ENCODE peak calls at places on chromosome 1, in six cellular contexts. One of them, this sample, is unnamed.

GRCh38 chr1:58574816-58575215 is 2.2 kb downstream of the TACSTD2 start:
- DNase-seq in astrocyte of the spinal cord: no peak
- DNase-seq in heart left ventricle: no peak
- DNase-seq in fibroblast of villous mesenchyme: no peak
- DNase-seq in CD8-positive, alpha-beta T cell: no peak
- DNase-seq in tibial nerve: no peak
- DNase-seq in this sample: no peak

GRCh38 chr1:23419180-23419579 is 5.4 kb downstream of the TCEA3 start:
- DNase-seq in astrocyte of the spinal cord: no peak
- DNase-seq in heart left ventricle: no peak
- DNase-seq in fibroblast of villous mesenchyme: no peak
- DNase-seq in CD8-positive, alpha-beta T cell: no peak
- DNase-seq in tibial nerve: no peak
- DNase-seq in this sample: no peak

GRCh38 chr1:93353286-93353685 is 7.6 kb downstream of the DR1 start:
- DNase-seq in astrocyte of the spinal cord: peak
- DNase-seq in heart left ventricle: no peak
- DNase-seq in fibroblast of villous mesenchyme: peak
- DNase-seq in CD8-positive, alpha-beta T cell: no peak
- DNase-seq in tibial nerve: no peak
- DNase-seq in this sample: no peak

GRCh38 chr1:113241237-113241636 is 149.1 kb upstream of the MAGI3 start:
- DNase-seq in astrocyte of the spinal cord: no peak
- DNase-seq in heart left ventricle: no peak
- DNase-seq in fibroblast of villous mesenchyme: no peak
- DNase-seq in CD8-positive, alpha-beta T cell: no peak
- DNase-seq in tibial nerve: no peak
- DNase-seq in this sample: no peak

GRCh38 chr1:1204425-1204920 is 1.9 kb downstream of the TNFRSF18 start:
- DNase-seq in astrocyte of the spinal cord: no peak
- DNase-seq in heart left ventricle: no peak
- DNase-seq in fibroblast of villous mesenchyme: no peak
- DNase-seq in CD8-positive, alpha-beta T cell: no peak
- DNase-seq in tibial nerve: no peak
- DNase-seq in this sample: no peak

GRCh38 chr1:117638141-117638540 is 32.3 kb downstream of the TENT5C start:
- DNase-seq in astrocyte of the spinal cord: no peak
- DNase-seq in heart left ventricle: no peak
- DNase-seq in fibroblast of villous mesenchyme: no peak
- DNase-seq in CD8-positive, alpha-beta T cell: no peak
- DNase-seq in tibial nerve: no peak
- DNase-seq in this sample: no peak

GRCh38 chr1:165352109-165352441 is 4.4 kb downstream of the LMX1A start:
- DNase-seq in astrocyte of the spinal cord: no peak
- DNase-seq in heart left ventricle: no peak
- DNase-seq in fibroblast of villous mesenchyme: no peak
- DNase-seq in CD8-positive, alpha-beta T cell: no peak
- DNase-seq in tibial nerve: no peak
- DNase-seq in this sample: no peak

GRCh38 chr1:119611701-119612113 is 36.4 kb downstream of the ZNF697 start:
- DNase-seq in astrocyte of the spinal cord: peak
- DNase-seq in heart left ventricle: peak
- DNase-seq in fibroblast of villous mesenchyme: peak
- DNase-seq in CD8-positive, alpha-beta T cell: peak
- DNase-seq in tibial nerve: peak
- DNase-seq in this sample: peak

GRCh38 chr1:89273324-89273778 is 691 bp upstream of the GBP5 start:
- DNase-seq in astrocyte of the spinal cord: no peak
- DNase-seq in heart left ventricle: no peak
- DNase-seq in fibroblast of villous mesenchyme: no peak
- DNase-seq in CD8-positive, alpha-beta T cell: no peak
- DNase-seq in tibial nerve: no peak
- DNase-seq in this sample: no peak

GRCh38 chr1:24403806-24404205 is 9.8 kb downstream of the STPG1 start:
- DNase-seq in astrocyte of the spinal cord: no peak
- DNase-seq in heart left ventricle: no peak
- DNase-seq in fibroblast of villous mesenchyme: no peak
- DNase-seq in CD8-positive, alpha-beta T cell: no peak
- DNase-seq in tibial nerve: no peak
- DNase-seq in this sample: no peak

GRCh38 chr1:2583871-2584341 is 2.7 kb upstream of the PRXL2B start:
- DNase-seq in astrocyte of the spinal cord: no peak
- DNase-seq in heart left ventricle: peak
- DNase-seq in fibroblast of villous mesenchyme: peak
- DNase-seq in CD8-positive, alpha-beta T cell: no peak
- DNase-seq in tibial nerve: no peak
- DNase-seq in this sample: peak

GRCh38 chr1:10338047-10338446 is 60.8 kb upstream of the PGD start:
- DNase-seq in astrocyte of the spinal cord: peak
- DNase-seq in heart left ventricle: peak
- DNase-seq in fibroblast of villous mesenchyme: peak
- DNase-seq in CD8-positive, alpha-beta T cell: no peak
- DNase-seq in tibial nerve: peak
- DNase-seq in this sample: peak

GRCh38 chr1:234243872-234244271 is 129.4 kb upstream of the COA6 start:
- DNase-seq in astrocyte of the spinal cord: no peak
- DNase-seq in heart left ventricle: peak
- DNase-seq in fibroblast of villous mesenchyme: no peak
- DNase-seq in CD8-positive, alpha-beta T cell: no peak
- DNase-seq in tibial nerve: no peak
- DNase-seq in this sample: no peak

GRCh38 chr1:233714631-233715217 is 100.8 kb downstream of the KCNK1 start:
- DNase-seq in astrocyte of the spinal cord: no peak
- DNase-seq in heart left ventricle: no peak
- DNase-seq in fibroblast of villous mesenchyme: no peak
- DNase-seq in CD8-positive, alpha-beta T cell: no peak
- DNase-seq in tibial nerve: no peak
- DNase-seq in this sample: no peak

GRCh38 chr1:7406641-7407546 is 364.2 kb upstream of the VAMP3 start:
- DNase-seq in astrocyte of the spinal cord: no peak
- DNase-seq in heart left ventricle: no peak
- DNase-seq in fibroblast of villous mesenchyme: no peak
- DNase-seq in CD8-positive, alpha-beta T cell: no peak
- DNase-seq in tibial nerve: no peak
- DNase-seq in this sample: no peak

GRCh38 chr1:159171688-159172501 is 480 bp downstream of the CADM3 start:
- DNase-seq in astrocyte of the spinal cord: no peak
- DNase-seq in heart left ventricle: no peak
- DNase-seq in fibroblast of villous mesenchyme: no peak
- DNase-seq in CD8-positive, alpha-beta T cell: no peak
- DNase-seq in tibial nerve: no peak
- DNase-seq in this sample: peak

GRCh38 chr1:26281091-26281958 is 1.4 kb downstream of the SH3BGRL3 start:
- DNase-seq in astrocyte of the spinal cord: no peak
- DNase-seq in heart left ventricle: no peak
- DNase-seq in fibroblast of villous mesenchyme: no peak
- DNase-seq in CD8-positive, alpha-beta T cell: no peak
- DNase-seq in tibial nerve: no peak
- DNase-seq in this sample: no peak

GRCh38 chr1:165187020-165187628 is 169.4 kb downstream of the LMX1A start:
- DNase-seq in astrocyte of the spinal cord: no peak
- DNase-seq in heart left ventricle: no peak
- DNase-seq in fibroblast of villous mesenchyme: no peak
- DNase-seq in CD8-positive, alpha-beta T cell: no peak
- DNase-seq in tibial nerve: no peak
- DNase-seq in this sample: no peak

GRCh38 chr1:12434174-12434573 is 183.8 kb downstream of the DHRS3 start:
- DNase-seq in astrocyte of the spinal cord: peak
- DNase-seq in heart left ventricle: no peak
- DNase-seq in fibroblast of villous mesenchyme: peak
- DNase-seq in CD8-positive, alpha-beta T cell: peak
- DNase-seq in tibial nerve: no peak
- DNase-seq in this sample: peak

GRCh38 chr1:37323486-37324377 is 150.6 kb upstream of the ZC3H12A start:
- DNase-seq in astrocyte of the spinal cord: peak
- DNase-seq in heart left ventricle: no peak
- DNase-seq in fibroblast of villous mesenchyme: peak
- DNase-seq in CD8-positive, alpha-beta T cell: no peak
- DNase-seq in tibial nerve: no peak
- DNase-seq in this sample: peak

GRCh38 chr1:153390938-153391710 is at the start of gene S100A8:
- DNase-seq in astrocyte of the spinal cord: no peak
- DNase-seq in heart left ventricle: peak
- DNase-seq in fibroblast of villous mesenchyme: no peak
- DNase-seq in CD8-positive, alpha-beta T cell: no peak
- DNase-seq in tibial nerve: peak
- DNase-seq in this sample: peak

GRCh38 chr1:61618755-61619154 is 106.2 kb downstream of the TM2D1 start:
- DNase-seq in astrocyte of the spinal cord: no peak
- DNase-seq in heart left ventricle: no peak
- DNase-seq in fibroblast of villous mesenchyme: no peak
- DNase-seq in CD8-positive, alpha-beta T cell: no peak
- DNase-seq in tibial nerve: no peak
- DNase-seq in this sample: no peak

GRCh38 chr1:89660086-89660946 is 27.4 kb downstream of the LRRC8C start:
- DNase-seq in astrocyte of the spinal cord: no peak
- DNase-seq in heart left ventricle: no peak
- DNase-seq in fibroblast of villous mesenchyme: peak
- DNase-seq in CD8-positive, alpha-beta T cell: no peak
- DNase-seq in tibial nerve: no peak
- DNase-seq in this sample: no peak

GRCh38 chr1:106875622-106876021 is 180.9 kb upstream of the PRMT6 start:
- DNase-seq in astrocyte of the spinal cord: no peak
- DNase-seq in heart left ventricle: no peak
- DNase-seq in fibroblast of villous mesenchyme: no peak
- DNase-seq in CD8-positive, alpha-beta T cell: no peak
- DNase-seq in tibial nerve: no peak
- DNase-seq in this sample: no peak

GRCh38 chr1:160161965-160162705 is 10.7 kb downstream of the ATP1A4 start:
- DNase-seq in astrocyte of the spinal cord: peak
- DNase-seq in heart left ventricle: no peak
- DNase-seq in fibroblast of villous mesenchyme: peak
- DNase-seq in CD8-positive, alpha-beta T cell: no peak
- DNase-seq in tibial nerve: no peak
- DNase-seq in this sample: peak

GRCh38 chr1:2557146-2558029 is 1.2 kb downstream of the TNFRSF14 start:
- DNase-seq in astrocyte of the spinal cord: no peak
- DNase-seq in heart left ventricle: no peak
- DNase-seq in fibroblast of villous mesenchyme: no peak
- DNase-seq in CD8-positive, alpha-beta T cell: no peak
- DNase-seq in tibial nerve: no peak
- DNase-seq in this sample: no peak

GRCh38 chr1:66282343-66282852 is 251.6 kb upstream of the SGIP1 start:
- DNase-seq in astrocyte of the spinal cord: peak
- DNase-seq in heart left ventricle: no peak
- DNase-seq in fibroblast of villous mesenchyme: peak
- DNase-seq in CD8-positive, alpha-beta T cell: no peak
- DNase-seq in tibial nerve: no peak
- DNase-seq in this sample: peak

GRCh38 chr1:31218705-31219104 is 21.0 kb downstream of the NKAIN1 start:
- DNase-seq in astrocyte of the spinal cord: no peak
- DNase-seq in heart left ventricle: no peak
- DNase-seq in fibroblast of villous mesenchyme: no peak
- DNase-seq in CD8-positive, alpha-beta T cell: no peak
- DNase-seq in tibial nerve: no peak
- DNase-seq in this sample: no peak

This sample was measured in Daoy.